ENCODE peak calls at places on chromosomes 16 and 17, in seven cellular contexts. I is MM.1S, H is GM23248, P is fibroblast of the conjunctiva, V is C1 segment of cervical spinal cord, D is left lobe of liver, B is BE2C. F is an unnamed sample.

GRCh38 chr16:22659933-22660332 is 149.2 kb downstream of the NPIPB5 start:
- DNase-seq in D (no peak), I (no peak), B (no peak), H (no peak), V (no peak), P (no peak), F (no peak)

GRCh38 chr16:53465606-53466290 is 31.5 kb downstream of the RBL2 start:
- DNase-seq in H (peak), P (peak), D (no peak), I (peak), B (peak), V (no peak), F (no peak)

GRCh38 chr16:74226361-74226979 is 70.1 kb upstream of the PSMD7 start:
- DNase-seq in P (peak), D (no peak), B (no peak), V (no peak), I (no peak), H (peak), F (no peak)

GRCh38 chr17:68006797-68007196 is 10.5 kb upstream of the C17orf58 start:
- DNase-seq in D (no peak), H (no peak), I (no peak), P (no peak), B (no peak), V (no peak), F (no peak)

GRCh38 chr16:2039286-2040030 is 8.2 kb downstream of the NTHL1 start:
- DNase-seq in B (peak), P (no peak), I (no peak), D (peak), H (peak), V (no peak), F (peak)

GRCh38 chr17:49193513-49194296 is 16.7 kb downstream of the GNGT2 start:
- DNase-seq in P (peak), B (peak), H (peak), D (no peak), V (peak), I (peak), F (no peak)

GRCh38 chr16:66212426-66212825 is 154.1 kb upstream of the CDH5 start:
- DNase-seq in I (no peak), D (no peak), V (no peak), B (no peak), P (no peak), H (no peak), F (no peak)

GRCh38 chr16:23464196-23464595 is 11.2 kb upstream of the COG7 start:
- DNase-seq in H (no peak), I (no peak), P (no peak), V (peak), D (no peak), B (no peak), F (no peak)

GRCh38 chr17:64661981-64662773 is at the start of gene SMURF2:
- DNase-seq in B (peak), I (peak), P (no peak), V (peak), H (peak), D (peak), F (peak)

GRCh38 chr17:47225911-47226688 is 17.0 kb downstream of the MYL4 start:
- DNase-seq in B (no peak), P (no peak), I (no peak), D (no peak), H (peak), V (no peak), F (no peak)

GRCh38 chr17:62854026-62854425 is 45.9 kb upstream of the MARCHF10 start:
- DNase-seq in H (no peak), B (no peak), D (no peak), P (no peak), V (no peak), I (no peak), F (peak)

GRCh38 chr16:56849690-56850680 is 15.0 kb upstream of the SLC12A3 start:
- DNase-seq in D (no peak), V (no peak), H (no peak), B (no peak), P (no peak), I (no peak), F (no peak)

GRCh38 chr17:50798424-50799344 is 31.4 kb upstream of the ANKRD40CL start:
- DNase-seq in D (no peak), V (no peak), H (no peak), P (no peak), B (no peak), I (no peak), F (no peak)

GRCh38 chr17:44005865-44006580 is 1.6 kb downstream of the NAGS start:
- DNase-seq in P (no peak), H (peak), I (peak), B (peak), V (no peak), D (no peak), F (peak)

GRCh38 chr17:28151001-28151400 is 108.5 kb downstream of the NLK start:
- DNase-seq in B (no peak), V (no peak), P (no peak), D (no peak), I (no peak), H (no peak), F (no peak)

GRCh38 chr17:14304876-14305636 is 4.2 kb downstream of the HS3ST3B1 start:
- DNase-seq in H (peak), P (no peak), D (no peak), B (no peak), I (no peak), V (no peak), F (no peak)

GRCh38 chr16:734208-734980 is 6.4 kb downstream of the CIAO3 start:
- DNase-seq in P (no peak), D (no peak), B (no peak), I (no peak), V (no peak), H (no peak), F (no peak)

GRCh38 chr16:68356249-68356918 is 45.6 kb downstream of the PRMT7 start:
- DNase-seq in D (no peak), B (no peak), I (peak), P (no peak), H (no peak), V (no peak), F (peak)

GRCh38 chr17:45129426-45129939 is 2.8 kb downstream of the PLCD3 start:
- DNase-seq in H (peak), B (no peak), P (no peak), V (no peak), I (no peak), D (no peak), F (no peak)

F was measured in right lobe of liver.